ENCODE peak calls at places on chromosomes 2 and 18, in four cellular contexts. N is uterus, T is endothelial cell of umbilical vein, U is ovary. L is an unnamed sample.

GRCh38 chr2:96249654-96250053 is 16.1 kb downstream of the TMEM127 start:
- DNase-seq in U (no peak), T (no peak), N (peak; percentile 37), L (peak; percentile 31)

GRCh38 chr2:40032650-40033319 is 253.7 kb upstream of the THUMPD2 start:
- DNase-seq in T (peak; percentile 32), U (no peak), N (no peak), L (no peak)

GRCh38 chr18:57743008-57743407 is 60.1 kb downstream of the ATP8B1 start:
- DNase-seq in U (no peak), N (no peak), T (peak; percentile 52), L (no peak)

GRCh38 chr2:150211164-150211631 is 276.3 kb downstream of the RND3 start:
- DNase-seq in N (no peak), T (no peak), U (no peak), L (no peak)

GRCh38 chr2:96962567-96963203 is 23.7 kb downstream of the FAM178B start:
- DNase-seq in N (no peak), T (no peak), U (no peak), L (no peak)

GRCh38 chr2:71612581-71613520 is 159.5 kb downstream of the DYSF start:
- DNase-seq in U (peak; percentile 3), N (no peak), T (no peak), L (no peak)

GRCh38 chr2:237490009-237490804 is 3.2 kb downstream of the MLPH start:
- DNase-seq in T (no peak), N (no peak), U (no peak), L (no peak)

GRCh38 chr2:188494906-188495305 is 203.2 kb downstream of the GULP1 start:
- DNase-seq in N (no peak), T (no peak), U (no peak), L (no peak)

GRCh38 chr2:180523629-180524340 is 456.6 kb upstream of the UBE2E3 start:
- DNase-seq in T (peak; percentile 91), N (no peak), U (no peak), L (no peak)

GRCh38 chr18:57802166-57802868 is 798 bp downstream of the ATP8B1 start:
- DNase-seq in N (no peak), U (no peak), T (no peak), L (no peak)

GRCh38 chr2:217326238-217327022 is 466.6 kb upstream of the TNP1 start:
- DNase-seq in U (no peak), N (no peak), T (no peak), L (no peak)

GRCh38 chr2:66888246-66888645 is 453.3 kb downstream of the MEIS1 start:
- DNase-seq in U (no peak), N (no peak), T (no peak), L (no peak)

GRCh38 chr2:17981936-17982335 is 103.5 kb downstream of the KCNS3 start:
- DNase-seq in T (no peak), U (no peak), N (no peak), L (no peak)

GRCh38 chr18:70284976-70285610 is 3.8 kb upstream of the SOCS6 start:
- DNase-seq in N (no peak), U (no peak), T (no peak), L (no peak)

GRCh38 chr2:216632952-216633615 is at the start of gene IGFBP2:
- DNase-seq in U (peak; percentile 72), T (peak; percentile 56), N (peak; percentile 44), L (no peak)

GRCh38 chr2:43176449-43176848 is 50.0 kb downstream of the ZFP36L2 start:
- DNase-seq in U (no peak), T (peak; percentile 42), N (no peak), L (no peak)

GRCh38 chr2:25000503-25001328 is 29.0 kb upstream of the DNAJC27 start:
- DNase-seq in T (no peak), U (no peak), N (no peak), L (no peak)

GRCh38 chr2:162506706-162507105 is 162.8 kb downstream of the GCA start:
- DNase-seq in N (no peak), U (no peak), T (no peak), L (no peak)

GRCh38 chr2:127064642-127065250 is 42.2 kb downstream of the BIN1 start:
- DNase-seq in T (peak; percentile 98), U (peak; percentile 74), N (peak; percentile 94), L (peak; percentile 96)

GRCh38 chr2:172465417-172466334 is 38.3 kb downstream of the ITGA6 start:
- DNase-seq in U (peak; percentile 60), N (peak; percentile 84), T (peak; percentile 79), L (peak; percentile 43)
- H3K4me3 ChIP-seq in U (peak overlapping the region; percentile 0), N (peak overlapping the region; percentile 16), T (no peak overlapping the region), L (no peak overlapping the region)

DNA sequence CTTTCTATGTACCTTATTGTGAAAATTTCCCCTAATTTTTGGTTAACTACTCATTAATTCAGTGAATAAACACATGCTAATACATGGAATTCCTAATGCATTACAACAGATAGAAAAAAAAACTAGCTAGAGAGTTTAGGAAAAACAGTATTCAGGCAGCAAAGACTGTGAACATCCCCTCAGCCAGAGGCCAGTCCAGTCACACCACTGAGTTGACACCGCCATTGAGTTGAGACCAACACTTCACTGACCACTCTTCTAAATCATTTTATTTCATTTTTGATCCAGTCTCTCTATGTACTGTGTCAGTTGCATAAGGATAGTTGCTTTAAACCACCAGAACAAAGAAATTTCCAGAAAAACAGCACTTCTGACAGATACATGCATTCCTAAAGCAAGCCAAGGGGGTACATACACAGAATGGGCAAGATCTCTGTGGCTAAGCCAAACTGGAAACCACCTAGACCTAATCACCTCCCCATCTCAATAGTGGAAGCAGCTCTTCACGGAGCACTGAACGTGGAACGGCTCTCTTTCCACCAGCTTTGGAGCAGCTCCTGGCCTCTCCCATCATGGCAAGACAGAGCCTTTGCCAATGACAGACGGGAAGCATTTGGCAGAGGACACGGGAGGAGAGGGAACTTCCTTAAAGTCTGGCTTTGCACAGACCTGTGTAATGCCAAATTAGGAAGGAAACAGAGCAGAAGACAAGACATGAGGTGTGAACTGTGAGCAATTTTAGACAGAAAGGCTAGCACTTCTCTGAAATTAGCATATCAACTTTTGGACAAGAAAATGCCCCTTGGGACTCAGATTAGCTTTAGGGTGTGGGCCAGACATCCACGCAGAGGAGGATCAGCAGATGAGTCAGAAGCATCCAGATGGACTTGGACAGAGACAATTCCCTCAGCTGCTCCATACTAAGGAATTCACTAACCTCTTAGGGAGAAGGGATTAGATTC is 36.4 kb downstream of the CACNB4 start:
- DNase-seq in U (no peak), T (no peak), N (peak; percentile 36), L (peak; percentile 32)
- H3K4me3 ChIP-seq in U (no peak overlapping the region), T (no peak overlapping the region), N (no peak overlapping the region), L (no peak overlapping the region)

DNA sequence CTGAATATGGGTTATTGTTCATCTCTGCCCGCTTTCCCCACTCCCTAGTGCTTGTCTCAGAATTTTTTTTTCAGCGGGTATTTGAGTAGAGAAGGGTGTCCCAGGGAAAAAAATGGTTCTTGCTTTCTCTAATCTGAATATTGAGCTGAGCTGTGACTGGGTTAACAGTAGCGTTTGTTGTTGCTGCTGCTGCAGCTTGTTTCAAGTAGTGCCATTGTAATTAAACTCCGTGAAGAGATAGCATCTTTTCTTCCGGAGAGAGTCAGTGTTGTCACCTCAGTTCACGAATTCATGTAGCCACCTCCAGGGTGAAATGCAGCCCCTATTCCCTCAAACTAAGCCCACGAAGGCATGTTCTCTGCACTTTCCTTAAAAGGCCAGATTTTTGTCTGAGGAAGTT is 1.5 kb upstream of the AAK1 start:
- DNase-seq in T (peak; percentile 42), N (no peak), U (no peak), L (no peak)
- H3K4me3 ChIP-seq in T (peak overlapping the region; percentile 86), N (peak overlapping the region; percentile 100), U (peak overlapping the region; percentile 96), L (peak overlapping the region; percentile 91)

GRCh38 chr18:8854550-8854949 is 149.2 kb downstream of the MTCL1 start:
- DNase-seq in N (no peak), T (no peak), U (no peak), L (no peak)

GRCh38 chr18:8857806-8858205 is 152.4 kb downstream of the MTCL1 start:
- DNase-seq in T (no peak), N (no peak), U (no peak), L (no peak)

GRCh38 chr18:8856769-8857393 is 151.5 kb downstream of the MTCL1 start:
- DNase-seq in T (no peak), U (no peak), N (no peak), L (no peak)

GRCh38 chr18:8854962-8855361 is 149.6 kb downstream of the MTCL1 start:
- DNase-seq in U (no peak), N (no peak), T (no peak), L (no peak)

DNA sequence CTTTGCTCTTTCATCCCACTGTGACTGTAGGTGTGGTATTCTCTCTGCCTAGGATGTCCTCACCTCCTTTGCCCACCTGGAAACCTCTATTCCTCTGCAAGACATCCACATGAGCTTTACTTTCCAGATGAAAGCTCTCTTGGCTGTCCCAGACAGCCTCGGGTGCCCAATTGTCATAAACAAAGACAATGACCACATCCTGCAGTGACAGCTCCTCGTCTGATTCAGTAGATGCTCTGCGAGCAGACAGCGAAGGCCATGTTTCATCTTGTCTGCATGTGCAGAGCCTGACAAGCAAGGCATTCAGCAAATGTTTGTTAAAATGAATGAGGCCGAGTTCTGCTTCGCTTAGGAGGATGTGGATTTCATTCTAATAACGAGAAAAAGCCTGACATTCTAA is 150.8 kb downstream of the MTCL1 start:
- DNase-seq in T (no peak), N (no peak), U (no peak), L (no peak)
- H3K4me3 ChIP-seq in T (no peak overlapping the region), N (no peak overlapping the region), U (no peak overlapping the region), L (no peak overlapping the region)

GRCh38 chr2:73268831-73269685 is 15.2 kb downstream of the FBXO41 start:
- DNase-seq in N (no peak), T (peak; percentile 15), U (no peak), L (no peak)
- H3K4me3 ChIP-seq in N (peak overlapping the region; percentile 0), T (no peak overlapping the region), U (no peak overlapping the region), L (peak overlapping the region; percentile 34)

GRCh38 chr2:159156834-159157233 is 129.7 kb downstream of the WDSUB1 start:
- DNase-seq in U (no peak), N (no peak), T (no peak), L (no peak)
- H3K4me3 ChIP-seq in U (no peak overlapping the region), N (no peak overlapping the region), T (no peak overlapping the region), L (no peak overlapping the region)

DNA sequence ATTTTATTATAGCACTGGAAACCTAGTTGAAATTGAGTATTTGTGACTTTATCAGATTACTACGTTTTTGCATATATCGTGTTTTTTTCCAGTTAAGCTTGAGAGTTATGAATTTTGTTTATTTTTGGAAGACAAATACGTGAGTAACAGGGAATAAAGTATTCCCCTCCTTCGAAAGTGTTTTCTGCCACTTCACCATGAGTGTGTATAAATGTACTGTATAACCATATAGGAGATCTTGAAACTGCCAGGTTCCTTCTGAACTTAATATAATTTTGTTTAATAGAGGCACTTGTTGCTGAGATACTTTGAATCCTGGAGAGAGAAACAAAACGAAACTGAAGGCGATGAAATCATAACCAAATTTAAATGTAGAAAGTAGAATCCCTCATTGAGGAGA is 1004.4 kb upstream of the ZEB2 start:
- DNase-seq in N (no peak), T (no peak), U (no peak), L (no peak)
- H3K4me3 ChIP-seq in N (no peak overlapping the region), T (no peak overlapping the region), U (no peak overlapping the region), L (no peak overlapping the region)

GRCh38 chr18:79921984-79922965 is 29.2 kb downstream of the SLC66A2 start:
- DNase-seq in T (no peak), U (peak; percentile 4), N (peak; percentile 4), L (peak; percentile 6)
- H3K4me3 ChIP-seq in T (no peak overlapping the region), U (no peak overlapping the region), N (no peak overlapping the region), L (no peak overlapping the region)

GRCh38 chr2:172454404-172455120 is 27.2 kb downstream of the ITGA6 start:
- DNase-seq in T (no peak), U (no peak), N (no peak), L (no peak)
- H3K4me3 ChIP-seq in T (no peak overlapping the region), U (no peak overlapping the region), N (no peak overlapping the region), L (no peak overlapping the region)

L was measured in gastrocnemius medialis.